ENCODE peak calls at places on chromosomes 1 and 21, in eight cellular contexts. One of them, this sample, is unnamed. For H3K9me3 and H3K36me3, the result is how much of the 10 kb centered on the place peaks cover.

GRCh38 chr1:229048896-229049295 is 222.0 kb upstream of the RAB4A start:
- DNase-seq in H1: peak
- DNase-seq in pancreas: no peak
- DNase-seq in sigmoid colon: no peak
- DNase-seq in psoas muscle: no peak
- DNase-seq in naive thymus-derived CD4-positive, alpha-beta T cell: no peak
- DNase-seq in left lung: no peak
- DNase-seq in mucosa of descending colon: no peak
- DNase-seq in this sample: no peak

GRCh38 chr1:189628857-189629256 is 848.8 kb downstream of the BRINP3 start:
- DNase-seq in H1: no peak
- DNase-seq in pancreas: no peak
- DNase-seq in sigmoid colon: no peak
- DNase-seq in psoas muscle: no peak
- DNase-seq in naive thymus-derived CD4-positive, alpha-beta T cell: no peak
- DNase-seq in left lung: no peak
- DNase-seq in mucosa of descending colon: no peak
- DNase-seq in this sample: no peak

GRCh38 chr1:235679644-235680043 is 30.1 kb upstream of the GNG4 start:
- DNase-seq in H1: no peak
- DNase-seq in pancreas: no peak
- DNase-seq in sigmoid colon: no peak
- DNase-seq in psoas muscle: no peak
- DNase-seq in naive thymus-derived CD4-positive, alpha-beta T cell: no peak
- DNase-seq in left lung: no peak
- DNase-seq in mucosa of descending colon: no peak
- DNase-seq in this sample: no peak

GRCh38 chr1:204366759-204367158 is 7.0 kb upstream of the PLEKHA6 start:
- DNase-seq in H1: peak
- DNase-seq in pancreas: no peak
- DNase-seq in sigmoid colon: no peak
- DNase-seq in psoas muscle: no peak
- DNase-seq in naive thymus-derived CD4-positive, alpha-beta T cell: no peak
- DNase-seq in left lung: no peak
- DNase-seq in mucosa of descending colon: no peak
- DNase-seq in this sample: no peak

GRCh38 chr1:42334240-42335049 is 590 bp downstream of the FOXJ3 start:
- DNase-seq in H1: peak
- DNase-seq in pancreas: no peak
- DNase-seq in sigmoid colon: peak
- DNase-seq in psoas muscle: peak
- DNase-seq in naive thymus-derived CD4-positive, alpha-beta T cell: no peak
- DNase-seq in left lung: no peak
- DNase-seq in mucosa of descending colon: peak
- DNase-seq in this sample: peak

GRCh38 chr1:20158358-20159070 is 19.4 kb downstream of the PLA2G2F start:
- DNase-seq in H1: no peak
- DNase-seq in pancreas: no peak
- DNase-seq in sigmoid colon: no peak
- DNase-seq in psoas muscle: no peak
- DNase-seq in naive thymus-derived CD4-positive, alpha-beta T cell: no peak
- DNase-seq in left lung: no peak
- DNase-seq in mucosa of descending colon: no peak
- DNase-seq in this sample: no peak

GRCh38 chr1:96291468-96291867 is 430.1 kb upstream of the PTBP2 start:
- DNase-seq in H1: no peak
- DNase-seq in pancreas: no peak
- DNase-seq in sigmoid colon: no peak
- DNase-seq in psoas muscle: no peak
- DNase-seq in naive thymus-derived CD4-positive, alpha-beta T cell: no peak
- DNase-seq in left lung: no peak
- DNase-seq in mucosa of descending colon: no peak
- DNase-seq in this sample: no peak

GRCh38 chr21:16046625-16047340 is 317.0 kb downstream of the USP25 start:
- DNase-seq in H1: no peak
- DNase-seq in pancreas: no peak
- DNase-seq in sigmoid colon: no peak
- DNase-seq in psoas muscle: no peak
- DNase-seq in naive thymus-derived CD4-positive, alpha-beta T cell: no peak
- DNase-seq in left lung: no peak
- DNase-seq in mucosa of descending colon: no peak
- DNase-seq in this sample: peak

GRCh38 chr1:1598051-1598719 is 1.8 kb downstream of the FNDC10 start:
- DNase-seq in H1: no peak
- DNase-seq in pancreas: peak
- DNase-seq in sigmoid colon: peak
- DNase-seq in psoas muscle: no peak
- DNase-seq in naive thymus-derived CD4-positive, alpha-beta T cell: no peak
- DNase-seq in left lung: peak
- DNase-seq in mucosa of descending colon: no peak
- DNase-seq in this sample: no peak

GRCh38 chr21:42392731-42393442 is 3.0 kb downstream of the TMPRSS3 start:
- DNase-seq in H1: no peak
- DNase-seq in pancreas: no peak
- DNase-seq in sigmoid colon: no peak
- DNase-seq in psoas muscle: no peak
- DNase-seq in naive thymus-derived CD4-positive, alpha-beta T cell: peak
- DNase-seq in left lung: peak
- DNase-seq in mucosa of descending colon: no peak
- DNase-seq in this sample: no peak

GRCh38 chr1:33296082-33296458 is 24.8 kb downstream of the A3GALT2 start:
- DNase-seq in H1: no peak
- DNase-seq in pancreas: no peak
- DNase-seq in sigmoid colon: peak
- DNase-seq in psoas muscle: no peak
- DNase-seq in naive thymus-derived CD4-positive, alpha-beta T cell: no peak
- DNase-seq in left lung: no peak
- DNase-seq in mucosa of descending colon: no peak
- DNase-seq in this sample: no peak

GRCh38 chr1:187928288-187928687 is 1099.5 kb downstream of the PLA2G4A start:
- DNase-seq in H1: no peak
- DNase-seq in pancreas: no peak
- DNase-seq in sigmoid colon: no peak
- DNase-seq in psoas muscle: no peak
- DNase-seq in naive thymus-derived CD4-positive, alpha-beta T cell: no peak
- DNase-seq in left lung: no peak
- DNase-seq in mucosa of descending colon: no peak
- DNase-seq in this sample: no peak

GRCh38 chr21:45859762-45860357 is 121.7 kb upstream of the COL6A1 start:
- DNase-seq in H1: peak
- DNase-seq in pancreas: no peak
- DNase-seq in sigmoid colon: no peak
- DNase-seq in psoas muscle: no peak
- DNase-seq in naive thymus-derived CD4-positive, alpha-beta T cell: no peak
- DNase-seq in left lung: no peak
- DNase-seq in mucosa of descending colon: no peak
- DNase-seq in this sample: no peak

GRCh38 chr1:36091698-36092097 is 3.0 kb downstream of the ADPRS start:
- DNase-seq in H1: no peak
- DNase-seq in pancreas: no peak
- DNase-seq in sigmoid colon: peak
- DNase-seq in psoas muscle: no peak
- DNase-seq in naive thymus-derived CD4-positive, alpha-beta T cell: no peak
- DNase-seq in left lung: no peak
- DNase-seq in mucosa of descending colon: no peak
- DNase-seq in this sample: no peak

GRCh38 chr1:53111073-53111556 is 31.3 kb downstream of the SLC1A7 start:
- DNase-seq in H1: no peak
- DNase-seq in pancreas: no peak
- DNase-seq in sigmoid colon: no peak
- DNase-seq in psoas muscle: no peak
- DNase-seq in naive thymus-derived CD4-positive, alpha-beta T cell: no peak
- DNase-seq in left lung: no peak
- DNase-seq in mucosa of descending colon: peak
- DNase-seq in this sample: no peak

GRCh38 chr1:67110352-67110751 is 24.4 kb downstream of the C1orf141 start:
- DNase-seq in H1: no peak
- DNase-seq in pancreas: no peak
- DNase-seq in sigmoid colon: no peak
- DNase-seq in psoas muscle: no peak
- DNase-seq in naive thymus-derived CD4-positive, alpha-beta T cell: no peak
- DNase-seq in left lung: no peak
- DNase-seq in mucosa of descending colon: no peak
- DNase-seq in this sample: no peak

GRCh38 chr1:34742667-34743270 is 12.1 kb upstream of the GJB5 start:
- DNase-seq in H1: peak
- DNase-seq in pancreas: peak
- DNase-seq in sigmoid colon: peak
- DNase-seq in psoas muscle: peak
- DNase-seq in naive thymus-derived CD4-positive, alpha-beta T cell: peak
- DNase-seq in left lung: peak
- DNase-seq in mucosa of descending colon: peak
- DNase-seq in this sample: peak
- H3K4me3 ChIP-seq in H1: no peak
- H3K4me3 ChIP-seq in pancreas: no peak
- H3K4me3 ChIP-seq in sigmoid colon: no peak
- H3K4me3 ChIP-seq in psoas muscle: no peak
- H3K4me3 ChIP-seq in naive thymus-derived CD4-positive, alpha-beta T cell: no peak
- H3K4me3 ChIP-seq in left lung: no peak
- H3K4me3 ChIP-seq in mucosa of descending colon: no peak
- H3K4me3 ChIP-seq in this sample: no peak

GRCh38 chr1:213858581-213858980 is 129.2 kb upstream of the PROX1 start:
- DNase-seq in H1: no peak
- DNase-seq in pancreas: no peak
- DNase-seq in sigmoid colon: no peak
- DNase-seq in psoas muscle: no peak
- DNase-seq in naive thymus-derived CD4-positive, alpha-beta T cell: no peak
- DNase-seq in left lung: no peak
- DNase-seq in mucosa of descending colon: no peak
- DNase-seq in this sample: no peak
- H3K9me3 ChIP-seq in H1: under half
- H3K9me3 ChIP-seq in pancreas: under half
- H3K9me3 ChIP-seq in sigmoid colon: under half
- H3K9me3 ChIP-seq in psoas muscle: under half
- H3K9me3 ChIP-seq in naive thymus-derived CD4-positive, alpha-beta T cell: under half
- H3K9me3 ChIP-seq in left lung: under half
- H3K9me3 ChIP-seq in mucosa of descending colon: under half
- H3K9me3 ChIP-seq in this sample: under half

GRCh38 chr21:44639331-44639655 is 2.1 kb downstream of the KRTAP10-10 start:
- DNase-seq in H1: no peak
- DNase-seq in pancreas: no peak
- DNase-seq in sigmoid colon: no peak
- DNase-seq in psoas muscle: no peak
- DNase-seq in naive thymus-derived CD4-positive, alpha-beta T cell: no peak
- DNase-seq in left lung: no peak
- DNase-seq in mucosa of descending colon: no peak
- DNase-seq in this sample: no peak

GRCh38 chr21:44636209-44637017 is 743 bp upstream of the KRTAP10-10 start:
- DNase-seq in H1: no peak
- DNase-seq in pancreas: no peak
- DNase-seq in sigmoid colon: no peak
- DNase-seq in psoas muscle: no peak
- DNase-seq in naive thymus-derived CD4-positive, alpha-beta T cell: no peak
- DNase-seq in left lung: peak
- DNase-seq in mucosa of descending colon: no peak
- DNase-seq in this sample: no peak

GRCh38 chr21:44632067-44632466 is 5.1 kb upstream of the KRTAP10-10 start:
- DNase-seq in H1: no peak
- DNase-seq in pancreas: no peak
- DNase-seq in sigmoid colon: no peak
- DNase-seq in psoas muscle: no peak
- DNase-seq in naive thymus-derived CD4-positive, alpha-beta T cell: no peak
- DNase-seq in left lung: no peak
- DNase-seq in mucosa of descending colon: no peak
- DNase-seq in this sample: no peak

GRCh38 chr21:44640761-44641160 is 3.6 kb downstream of the KRTAP10-10 start:
- DNase-seq in H1: no peak
- DNase-seq in pancreas: no peak
- DNase-seq in sigmoid colon: no peak
- DNase-seq in psoas muscle: no peak
- DNase-seq in naive thymus-derived CD4-positive, alpha-beta T cell: no peak
- DNase-seq in left lung: no peak
- DNase-seq in mucosa of descending colon: no peak
- DNase-seq in this sample: no peak

GRCh38 chr21:44637018-44637850 is at the start of gene KRTAP10-10:
- DNase-seq in H1: no peak
- DNase-seq in pancreas: no peak
- DNase-seq in sigmoid colon: no peak
- DNase-seq in psoas muscle: no peak
- DNase-seq in naive thymus-derived CD4-positive, alpha-beta T cell: no peak
- DNase-seq in left lung: peak
- DNase-seq in mucosa of descending colon: no peak
- DNase-seq in this sample: no peak
- H3K36me3 ChIP-seq in H1: under half
- H3K36me3 ChIP-seq in pancreas: under half
- H3K36me3 ChIP-seq in sigmoid colon: under half
- H3K36me3 ChIP-seq in psoas muscle: under half
- H3K36me3 ChIP-seq in naive thymus-derived CD4-positive, alpha-beta T cell: under half
- H3K36me3 ChIP-seq in left lung: under half
- H3K36me3 ChIP-seq in mucosa of descending colon: under half
- H3K36me3 ChIP-seq in this sample: under half

DNA sequence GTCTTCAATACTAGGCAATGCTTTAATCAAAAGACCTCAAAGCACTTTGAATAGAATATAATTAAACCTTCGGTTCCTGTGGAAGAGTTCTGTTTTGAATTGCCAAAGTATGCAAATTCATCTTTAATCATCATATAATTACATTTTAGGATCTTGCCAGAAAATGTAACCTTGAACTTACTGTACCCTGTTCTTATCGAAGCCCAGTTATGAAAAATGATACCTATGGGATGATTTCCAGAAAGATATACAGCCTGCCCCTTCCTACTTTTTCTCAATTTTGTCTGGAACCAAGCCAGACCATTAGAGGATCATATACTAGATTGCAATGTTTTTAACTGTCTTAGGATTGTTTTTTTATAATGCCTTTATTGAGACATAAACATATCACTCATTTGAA is 34.0 kb upstream of the ZNF281 start:
- DNase-seq in H1: no peak
- DNase-seq in pancreas: no peak
- DNase-seq in sigmoid colon: no peak
- DNase-seq in psoas muscle: no peak
- DNase-seq in naive thymus-derived CD4-positive, alpha-beta T cell: no peak
- DNase-seq in left lung: no peak
- DNase-seq in mucosa of descending colon: no peak
- DNase-seq in this sample: no peak
- H3K4me3 ChIP-seq in H1: no peak
- H3K4me3 ChIP-seq in pancreas: no peak
- H3K4me3 ChIP-seq in sigmoid colon: no peak
- H3K4me3 ChIP-seq in psoas muscle: no peak
- H3K4me3 ChIP-seq in naive thymus-derived CD4-positive, alpha-beta T cell: no peak
- H3K4me3 ChIP-seq in left lung: no peak
- H3K4me3 ChIP-seq in mucosa of descending colon: no peak
- H3K4me3 ChIP-seq in this sample: no peak

This sample was measured in MG63.